ENCODE peak calls at places on chromosomes 6 and 20, in eight cellular contexts. R is mammary epithelial cell; O is uterus; Z is tibial artery; K is lung; C is keratinocyte; G is H9; Y is CD4-positive, alpha-beta memory T cell. T is an unnamed sample.
A peak's percentile ranks its signal among the peaks of the same experiment; 100 is the strongest.

GRCh38 chr20:58127731-58128130 is 100.7 kb downstream of the ANKRD60 start:
- DNase-seq in R (peak; percentile 99), Y (no peak), K (no peak), G (peak; percentile 10), C (peak; percentile 99), O (no peak), Z (peak; percentile 63), T (no peak)

GRCh38 chr6:133242761-133243590 is 1.8 kb downstream of the EYA4 start:
- DNase-seq in K (no peak), O (no peak), C (no peak), Z (no peak), Y (no peak), R (no peak), G (peak; percentile 52), T (no peak)

GRCh38 chr6:153208706-153209105 is 77.6 kb upstream of the RGS17 start:
- DNase-seq in G (no peak), R (no peak), Z (no peak), O (no peak), K (no peak), Y (no peak), C (no peak), T (no peak)

GRCh38 chr6:4413073-4413472 is 277.7 kb upstream of the ECI2 start:
- DNase-seq in O (no peak), K (no peak), Y (no peak), G (no peak), Z (no peak), R (no peak), C (no peak), T (no peak)

GRCh38 chr6:156717542-156717941 is 59.6 kb upstream of the ARID1B start:
- DNase-seq in Z (no peak), C (no peak), K (no peak), Y (no peak), R (no peak), G (no peak), O (no peak), T (no peak)

GRCh38 chr20:61135966-61136365 is 116.1 kb upstream of the CDH4 start:
- DNase-seq in C (no peak), Z (no peak), K (no peak), O (no peak), R (no peak), Y (no peak), G (no peak), T (no peak)

GRCh38 chr20:22833851-22834250 is 201.3 kb upstream of the SSTR4 start:
- DNase-seq in O (no peak), G (no peak), Z (no peak), Y (no peak), C (no peak), R (peak; percentile 25), K (no peak), T (no peak)

GRCh38 chr6:43817192-43817591 is 47.2 kb downstream of the VEGFA start:
- DNase-seq in Y (no peak), O (no peak), K (no peak), R (peak; percentile 14), G (peak; percentile 72), C (no peak), Z (no peak), T (no peak)

GRCh38 chr6:147752686-147753418 is 244.4 kb downstream of the SAMD5 start:
- DNase-seq in R (no peak), G (no peak), O (no peak), C (no peak), Z (no peak), Y (no peak), K (no peak), T (no peak)

GRCh38 chr6:19943042-19943441 is 105.9 kb downstream of the ID4 start:
- DNase-seq in O (no peak), Z (no peak), K (no peak), C (no peak), G (no peak), R (no peak), Y (no peak), T (no peak)

GRCh38 chr20:38337561-38338140 is 8.6 kb upstream of the LBP start:
- DNase-seq in O (no peak), Y (no peak), R (peak; percentile 14), Z (no peak), C (no peak), K (no peak), G (peak; percentile 93), T (no peak)

GRCh38 chr6:10174761-10175160 is 240.1 kb downstream of the TFAP2A start:
- DNase-seq in O (no peak), K (no peak), Y (no peak), Z (no peak), G (no peak), R (no peak), C (no peak), T (no peak)

GRCh38 chr6:3949531-3949930 is 100.4 kb downstream of the FAM50B start:
- DNase-seq in R (no peak), Z (no peak), G (no peak), Y (no peak), K (no peak), C (no peak), O (no peak), T (no peak)

GRCh38 chr6:7974932-7975763 is 64.6 kb upstream of the TXNDC5 start:
- DNase-seq in Z (peak; percentile 85), G (no peak), Y (no peak), O (peak; percentile 86), R (peak; percentile 75), C (peak; percentile 44), K (peak; percentile 75), T (peak; percentile 78)

GRCh38 chr6:147141690-147142308 is 62.4 kb upstream of the STXBP5 start:
- DNase-seq in K (no peak), C (no peak), O (no peak), G (no peak), Z (no peak), Y (no peak), R (peak; percentile 56), T (no peak)

GRCh38 chr6:34391711-34392496 is 565 bp downstream of the NUDT3 start:
- DNase-seq in Y (peak; percentile 47), K (peak; percentile 55), Z (peak; percentile 73), G (peak; percentile 62), O (peak; percentile 46), C (no peak), R (peak; percentile 66), T (peak; percentile 73)

GRCh38 chr6:89853068-89853467 is 23.4 kb downstream of the CASP8AP2 start:
- DNase-seq in O (no peak), G (no peak), R (no peak), Z (no peak), C (no peak), K (no peak), Y (no peak), T (no peak)

GRCh38 chr6:31737315-31738047 is 1.2 kb upstream of the CLIC1 start:
- DNase-seq in C (no peak), Z (no peak), G (peak; percentile 58), R (no peak), O (no peak), Y (no peak), K (no peak), T (no peak)

GRCh38 chr6:27591660-27592059 is 118.8 kb upstream of the ZNF184 start:
- DNase-seq in K (no peak), Y (no peak), Z (no peak), G (peak; percentile 47), O (no peak), C (no peak), R (peak; percentile 60), T (no peak)

GRCh38 chr6:42315991-42316378 is 98.3 kb upstream of the MRPS10 start:
- DNase-seq in Z (no peak), Y (no peak), O (no peak), R (peak; percentile 83), G (peak; percentile 71), C (peak; percentile 49), K (no peak), T (no peak)

GRCh38 chr6:41644297-41644879 is 6.1 kb downstream of the MDFI start:
- DNase-seq in K (no peak), R (peak; percentile 73), Z (peak; percentile 51), C (no peak), G (no peak), Y (no peak), O (no peak), T (no peak)

GRCh38 chr20:42041000-42041565 is 422.9 kb upstream of the CHD6 start:
- DNase-seq in C (no peak), R (no peak), Z (no peak), K (no peak), G (no peak), Y (no peak), O (no peak), T (no peak)

GRCh38 chr20:3679749-3680700 is 1.8 kb downstream of the ADAM33 start:
- DNase-seq in R (no peak), Z (peak; percentile 87), K (no peak), Y (no peak), C (no peak), O (peak; percentile 87), G (no peak), T (peak; percentile 63)

GRCh38 chr20:36061754-36062153 is 92.8 kb upstream of the EPB41L1 start:
- DNase-seq in R (no peak), K (no peak), Y (no peak), Z (no peak), G (no peak), C (no peak), O (peak; percentile 56), T (no peak)

GRCh38 chr6:57265755-57266221 is 43.7 kb upstream of the RAB23 start:
- DNase-seq in Y (no peak), C (no peak), R (no peak), O (no peak), K (no peak), G (no peak), Z (no peak), T (no peak)
- H3K4me1 ChIP-seq in Y (no peaks in the 10 kb centered on the region), C (peaks cover 23% of the 10 kb centered on the region), R (peaks cover 14% of the 10 kb centered on the region), O (peaks cover 5% of the 10 kb centered on the region), K (peaks cover 4% of the 10 kb centered on the region), G (no peaks in the 10 kb centered on the region), Z (peaks cover 72% of the 10 kb centered on the region), T (peaks cover 2% of the 10 kb centered on the region)

GRCh38 chr20:43955244-43956191 is 40.9 kb downstream of the TOX2 start:
- DNase-seq in G (no peak), K (peak; percentile 48), R (peak; percentile 89), O (no peak), Y (peak; percentile 47), C (peak; percentile 86), Z (no peak), T (peak; percentile 64)
- H3K27ac ChIP-seq in G (no peak overlapping the region), K (peak overlapping the region; percentile 57), R (peak overlapping the region; percentile 40), O (no peak overlapping the region), Y (no peak overlapping the region), C (peak overlapping the region; percentile 53), Z (no peak overlapping the region), T (peak overlapping the region; percentile 47)

DNA sequence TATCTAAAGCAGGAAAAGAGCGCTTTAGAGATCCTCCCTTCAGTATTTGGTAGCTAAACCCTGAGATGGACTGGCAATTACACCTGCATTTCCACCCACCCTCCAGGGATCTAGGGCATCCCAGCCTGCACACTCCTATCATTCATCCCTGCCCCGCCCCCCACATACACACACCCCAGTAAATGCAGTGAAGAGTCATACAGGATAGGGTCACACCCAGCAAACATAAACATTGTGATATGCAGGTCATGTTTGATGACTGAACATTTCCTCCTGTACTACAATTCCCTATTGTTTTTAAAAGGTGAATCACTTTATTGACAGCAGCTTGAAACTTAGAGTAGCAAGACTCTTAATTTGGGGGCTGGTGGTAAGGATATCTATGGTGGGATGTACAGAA is 112.9 kb downstream of the FOXO3 start:
- DNase-seq in Y (no peak), Z (no peak), G (no peak), O (no peak), K (no peak), C (no peak), R (peak; percentile 83), T (no peak)
- H3K4me1 ChIP-seq in Y (peaks cover 6% of the 10 kb centered on the region), Z (peaks cover 96% of the 10 kb centered on the region), G (peaks cover 5% of the 10 kb centered on the region), O (peaks cover 19% of the 10 kb centered on the region), K (peaks cover 29% of the 10 kb centered on the region), C (peaks cover 14% of the 10 kb centered on the region), R (peaks cover 22% of the 10 kb centered on the region), T (peaks cover 24% of the 10 kb centered on the region)

GRCh38 chr6:91509039-91509438 is 922.2 kb upstream of the MAP3K7 start:
- DNase-seq in Y (no peak), G (no peak), O (no peak), K (no peak), R (no peak), C (no peak), Z (no peak), T (no peak)
- H3K27ac ChIP-seq in Y (no peak overlapping the region), G (no peak overlapping the region), O (no peak overlapping the region), K (no peak overlapping the region), R (no peak overlapping the region), C (no peak overlapping the region), Z (no peak overlapping the region), T (no peak overlapping the region)